ENCODE peak calls at places on chromosomes 13 and 19, in four cellular contexts. F is brain microvascular endothelial cell, Z is retinal pigment epithelial cell, D is IMR-90. J is an unnamed sample.

GRCh38 chr19:17865364-17866311 is 5.9 kb downstream of the RPL18A start:
- DNase-seq in F (no peak), Z (no peak), D (no peak), J (peak; percentile 85)

GRCh38 chr13:30142502-30143211 is 164.7 kb downstream of the KATNAL1 start:
- DNase-seq in F (peak; percentile 88), Z (peak; percentile 78), D (peak; percentile 99), J (peak; percentile 94)

GRCh38 chr19:23313196-23313595 is 63.0 kb upstream of the ZNF724 start:
- DNase-seq in F (no peak), Z (no peak), D (no peak), J (no peak)

GRCh38 chr13:20428666-20429644 is 96.7 kb downstream of the CRYL1 start:
- DNase-seq in F (no peak), Z (no peak), D (peak; percentile 61), J (no peak)

GRCh38 chr19:44747739-44748425 is 626 bp upstream of the BCL3 start:
- DNase-seq in F (no peak), Z (no peak), D (peak; percentile 61), J (peak; percentile 87)

GRCh38 chr13:37089495-37089894 is 16.0 kb downstream of the CSNK1A1L start:
- DNase-seq in F (no peak), Z (no peak), D (no peak), J (no peak)

GRCh38 chr19:35790981-35791813 is 15.8 kb downstream of the ARHGAP33 start:
- DNase-seq in F (no peak), Z (no peak), D (no peak), J (no peak)

GRCh38 chr13:30319703-30320102 is 12.4 kb upstream of the KATNAL1 start:
- DNase-seq in F (no peak), Z (no peak), D (no peak), J (no peak)

GRCh38 chr19:18789883-18790565 is 1.1 kb downstream of the COMP start:
- DNase-seq in F (no peak), Z (no peak), D (no peak), J (no peak)

GRCh38 chr19:48842744-48843162 is 6.5 kb upstream of the HSD17B14 start:
- DNase-seq in F (peak; percentile 34), Z (no peak), D (peak; percentile 48), J (peak; percentile 67)

GRCh38 chr19:13447978-13448377 is 58.3 kb downstream of the CACNA1A start:
- DNase-seq in F (no peak), Z (no peak), D (no peak), J (no peak)

GRCh38 chr13:101390461-101390860 is 25.8 kb downstream of the NALCN start:
- DNase-seq in F (no peak), Z (no peak), D (peak; percentile 30), J (no peak)

GRCh38 chr13:30865131-30866009 is 40.7 kb upstream of the MEDAG start:
- DNase-seq in F (peak; percentile 91), Z (peak; percentile 75), D (peak; percentile 96), J (peak; percentile 89)

GRCh38 chr19:14475251-14476073 is at the start of gene PTGER1:
- DNase-seq in F (no peak), Z (no peak), D (peak; percentile 35), J (no peak)

GRCh38 chr13:36154567-36155231 is 23.5 kb upstream of the DCLK1 start:
- DNase-seq in F (peak; percentile 77), Z (peak; percentile 46), D (no peak), J (no peak)

GRCh38 chr13:46804391-46804815 is 7.4 kb upstream of the ESD start:
- DNase-seq in F (peak; percentile 95), Z (peak; percentile 59), D (peak; percentile 98), J (peak; percentile 80)

GRCh38 chr13:98026457-98026857 is 73.0 kb downstream of the IPO5 start:
- DNase-seq in F (no peak), Z (no peak), D (peak; percentile 40), J (no peak)

GRCh38 chr19:15123031-15123890 is 16.1 kb downstream of the SYDE1 start:
- DNase-seq in F (no peak), Z (no peak), D (no peak), J (no peak)

GRCh38 chr13:39417643-39418042 is 185.3 kb downstream of the LHFPL6 start:
- DNase-seq in F (peak; percentile 74), Z (peak; percentile 86), D (peak; percentile 72), J (peak; percentile 20)

GRCh38 chr13:39419068-39419467 is 183.9 kb downstream of the LHFPL6 start:
- DNase-seq in F (no peak), Z (no peak), D (no peak), J (no peak)

GRCh38 chr13:39418424-39418823 is 184.6 kb downstream of the LHFPL6 start:
- DNase-seq in F (no peak), Z (no peak), D (no peak), J (no peak)

GRCh38 chr13:39415403-39415802 is 187.6 kb downstream of the LHFPL6 start:
- DNase-seq in F (no peak), Z (peak; percentile 27), D (peak; percentile 43), J (peak; percentile 47)

DNA sequence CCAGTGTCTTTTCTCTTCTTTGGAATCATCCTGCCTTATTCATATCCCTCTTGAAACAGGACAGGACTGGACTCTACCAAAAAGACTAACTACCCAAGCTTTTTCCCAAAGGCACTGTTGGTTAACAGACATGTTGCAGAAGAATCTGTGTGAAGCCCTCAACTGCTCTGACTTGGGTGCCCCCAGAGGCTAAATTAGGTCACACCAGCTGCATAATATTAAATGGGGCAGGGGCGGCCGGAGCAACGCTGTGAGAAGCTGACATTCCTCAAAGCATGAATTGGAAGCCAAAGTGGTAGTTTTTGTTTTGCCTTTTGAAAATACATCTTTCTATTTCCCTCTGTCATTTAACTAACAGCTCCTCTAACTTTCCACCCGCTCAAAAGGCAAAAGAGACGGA is 185.9 kb downstream of the LHFPL6 start:
- DNase-seq in F (no peak), Z (no peak), D (no peak), J (peak; percentile 6)
- TF ChIP-seq CTCF in F (peak; percentile 46), Z (peak; percentile 39), D (peak; percentile 22), J (no peak)

GRCh38 chr19:30132312-30133075 is 190.5 kb downstream of the URI1 start:
- DNase-seq in F (no peak), Z (no peak), D (no peak), J (no peak)
- TF ChIP-seq CTCF in F (no peak), Z (no peak), D (no peak), J (no peak)

GRCh38 chr19:54231077-54231931 is 8.5 kb upstream of the LILRB3 start:
- DNase-seq in F (peak; percentile 69), Z (no peak), D (peak; percentile 73), J (peak; percentile 89)
- TF ChIP-seq CTCF in F (peak; percentile 95), Z (peak; percentile 98), D (peak; percentile 96), J (peak; percentile 97)

DNA sequence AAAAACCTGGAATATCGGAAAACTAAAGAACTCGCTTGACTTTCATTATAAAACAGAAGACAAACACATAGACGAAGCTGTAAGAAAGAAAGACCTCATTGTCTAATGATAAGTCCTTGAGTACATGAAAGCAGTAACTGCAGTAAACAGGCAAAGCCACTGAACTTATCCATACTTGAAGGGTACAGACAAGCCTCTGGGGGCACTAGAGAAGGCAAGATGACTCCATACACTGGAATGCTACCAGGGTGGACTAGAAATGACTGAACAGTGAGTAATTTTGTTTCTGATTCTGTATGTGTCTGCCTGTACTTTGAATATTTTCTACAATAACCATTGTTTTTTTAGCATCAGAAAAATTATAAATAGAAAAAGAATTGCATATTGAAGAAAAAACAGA is 507.9 kb downstream of the UQCRFS1 start:
- DNase-seq in F (peak; percentile 80), Z (peak; percentile 79), D (peak; percentile 62), J (no peak)
- TF ChIP-seq CTCF in F (peak; percentile 72), Z (peak; percentile 59), D (peak; percentile 47), J (no peak)

GRCh38 chr19:4389511-4390016 is 10.8 kb downstream of the SH3GL1 start:
- DNase-seq in F (no peak), Z (no peak), D (no peak), J (no peak)
- TF ChIP-seq CTCF in F (no peak), Z (no peak), D (no peak), J (no peak)

GRCh38 chr19:8096071-8096470 is 43.5 kb downstream of the CCL25 start:
- DNase-seq in F (no peak), Z (no peak), D (no peak), J (no peak)
- TF ChIP-seq CTCF in F (no peak), Z (no peak), D (no peak), J (no peak)

DNA sequence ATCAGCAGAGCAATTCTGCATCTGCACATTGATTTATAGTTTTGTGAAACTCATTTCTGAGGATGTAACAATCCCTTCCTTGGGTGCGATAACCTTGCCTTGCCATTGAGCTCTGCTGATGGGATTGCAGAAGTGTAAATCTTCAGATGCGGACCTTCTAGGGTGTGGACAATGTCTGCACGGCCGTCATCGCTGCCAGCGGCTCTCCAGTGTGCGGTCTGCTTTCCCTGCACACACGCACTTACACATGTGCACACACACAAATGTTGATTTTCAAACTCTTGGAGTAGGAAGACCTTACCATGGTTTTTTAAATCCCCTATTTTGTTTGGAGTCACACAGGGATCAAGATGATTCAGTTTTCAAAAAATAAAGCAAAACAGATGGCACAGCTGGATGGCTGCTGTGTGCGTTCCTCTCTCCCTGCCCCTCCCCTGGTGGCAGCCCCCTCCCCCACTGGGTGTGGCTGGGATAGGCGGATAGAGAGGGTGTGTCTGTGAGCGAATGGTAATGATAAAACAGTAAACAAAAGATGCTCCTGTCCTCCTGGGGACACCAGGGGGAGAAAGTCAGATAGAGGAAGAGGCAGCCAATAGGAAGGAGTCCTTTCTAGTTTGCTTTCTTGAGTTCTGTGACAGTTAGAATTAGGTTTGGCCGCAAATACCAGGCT is 6.3 kb downstream of the TMEM255B start:
- DNase-seq in F (no peak), Z (no peak), D (no peak), J (no peak)
- TF ChIP-seq CTCF in F (no peak), Z (no peak), D (no peak), J (no peak)

GRCh38 chr19:57907394-57907793 is 9.0 kb downstream of the ZNF417 start:
- DNase-seq in F (no peak), Z (no peak), D (no peak), J (no peak)

GRCh38 chr19:57905258-57905657 is 11.1 kb downstream of the ZNF417 start:
- DNase-seq in F (no peak), Z (no peak), D (no peak), J (no peak)

DNA sequence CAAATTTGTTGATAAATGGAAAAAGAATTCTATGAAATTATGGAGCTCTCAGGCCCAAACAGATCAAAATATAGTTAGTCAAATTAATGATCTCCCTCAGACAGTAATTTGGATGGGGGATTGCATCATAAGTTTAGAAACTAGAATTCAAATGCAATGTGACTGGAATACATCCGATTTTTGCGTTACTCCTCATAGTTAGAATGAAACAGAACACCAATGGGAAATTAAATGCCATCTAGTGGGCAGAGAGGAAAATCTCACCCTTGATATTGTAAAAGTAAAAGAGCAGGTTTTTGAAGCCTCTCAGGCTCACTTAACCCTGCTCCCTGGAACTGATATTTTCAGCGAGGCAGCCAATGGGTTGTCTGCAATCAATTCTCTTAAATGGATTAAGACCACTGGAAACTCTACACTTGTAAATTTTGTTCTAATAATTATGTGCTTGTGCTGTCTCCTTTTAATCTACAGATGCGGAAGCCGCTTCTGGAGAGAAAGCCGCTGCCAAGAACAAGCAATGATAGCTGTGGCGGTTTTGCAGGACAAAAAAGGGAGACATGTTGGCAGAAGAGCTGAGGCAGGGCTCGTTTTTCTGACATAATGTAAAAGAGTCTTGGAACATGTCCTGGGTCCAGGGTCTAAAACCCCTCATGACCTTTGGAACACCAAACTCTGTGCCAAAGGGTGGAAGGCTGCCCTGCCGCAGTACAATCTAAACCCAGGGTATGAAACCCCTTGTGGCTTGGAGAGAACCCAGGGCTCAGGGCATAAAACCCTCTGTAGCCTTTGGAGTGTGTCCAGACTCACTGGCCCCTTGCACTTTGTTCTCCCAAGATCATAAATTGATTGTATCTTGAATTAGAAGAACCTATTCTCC is 12.9 kb downstream of the ZNF417 start:
- DNase-seq in F (no peak), Z (no peak), D (peak; percentile 53), J (peak; percentile 24)
- TF ChIP-seq CTCF in F (peak; percentile 39), Z (peak; percentile 56), D (peak; percentile 58), J (peak; percentile 38)

GRCh38 chr13:55307909-55308308 is 1832.8 kb upstream of the PRR20A start:
- DNase-seq in F (no peak), Z (no peak), D (no peak), J (no peak)
- TF ChIP-seq CTCF in F (no peak), Z (no peak), D (no peak), J (no peak)